ENCODE peak calls at places on chromosomes 2 and 18, in seven cellular contexts. K, J, U, Y, L, I and P are unnamed samples.
A peak's percentile ranks its signal among the peaks of the same experiment; 100 is the strongest.

GRCh38 chr2:196263181-196263747 is 91.9 kb upstream of the STK17B start:
- DNase-seq in K (no peak), J (no peak), U (peak; percentile 71), Y (peak; percentile 9), L (no peak), I (peak; percentile 39), P (no peak)

GRCh38 chr2:50672286-50672685 is 359.6 kb downstream of the NRXN1 start:
- DNase-seq in K (no peak), J (no peak), U (peak; percentile 36), Y (no peak), L (no peak), I (no peak), P (no peak)

GRCh38 chr2:62152000-62152399 is 43.9 kb upstream of the B3GNT2 start:
- DNase-seq in K (no peak), J (no peak), U (peak; percentile 79), Y (no peak), L (no peak), I (no peak), P (no peak)

GRCh38 chr2:55668956-55669355 is 24.7 kb downstream of the PNPT1 start:
- DNase-seq in K (no peak), J (no peak), U (no peak), Y (no peak), L (no peak), I (no peak), P (no peak)

GRCh38 chr2:133641497-133641896 is 73.2 kb upstream of the NCKAP5 start:
- DNase-seq in K (no peak), J (no peak), U (no peak), Y (peak; percentile 11), L (no peak), I (no peak), P (no peak)

GRCh38 chr2:37780097-37780676 is 108.7 kb upstream of the CDC42EP3 start:
- DNase-seq in K (no peak), J (no peak), U (peak; percentile 79), Y (no peak), L (no peak), I (no peak), P (no peak)

GRCh38 chr2:189999661-190000060 is 62.9 kb downstream of the MSTN start:
- DNase-seq in K (no peak), J (no peak), U (no peak), Y (no peak), L (no peak), I (no peak), P (no peak)

GRCh38 chr18:52903858-52904257 is 563.9 kb downstream of the DCC start:
- DNase-seq in K (peak; percentile 10), J (peak; percentile 77), U (no peak), Y (peak; percentile 69), L (peak; percentile 2), I (no peak), P (peak; percentile 35)

GRCh38 chr2:45964945-45965344 is 313.5 kb downstream of the PRKCE start:
- DNase-seq in K (no peak), J (no peak), U (no peak), Y (no peak), L (no peak), I (no peak), P (no peak)

GRCh38 chr2:211623096-211623495 is 915.5 kb downstream of the ERBB4 start:
- DNase-seq in K (no peak), J (no peak), U (no peak), Y (no peak), L (no peak), I (no peak), P (no peak)

GRCh38 chr2:196372811-196373664 is 201.7 kb upstream of the STK17B start:
- DNase-seq in K (no peak), J (no peak), U (peak; percentile 31), Y (peak; percentile 16), L (no peak), I (no peak), P (no peak)

GRCh38 chr2:119756837-119757236 is 2.9 kb upstream of the PTPN4 start:
- DNase-seq in K (peak; percentile 53), J (no peak), U (peak; percentile 94), Y (peak; percentile 19), L (no peak), I (no peak), P (peak; percentile 70)

GRCh38 chr18:74255022-74255658 is 36.6 kb downstream of the CYB5A start:
- DNase-seq in K (no peak), J (no peak), U (peak; percentile 62), Y (peak; percentile 16), L (no peak), I (no peak), P (no peak)

GRCh38 chr2:124018894-124019293 is 6.2 kb upstream of the CNTNAP5 start:
- DNase-seq in K (no peak), J (no peak), U (no peak), Y (no peak), L (no peak), I (no peak), P (no peak)

GRCh38 chr2:46229134-46230063 is 67.8 kb upstream of the EPAS1 start:
- DNase-seq in K (no peak), J (no peak), U (peak; percentile 90), Y (no peak), L (peak; percentile 53), I (no peak), P (no peak)

GRCh38 chr2:233075966-233076339 is 15.8 kb downstream of the INPP5D start:
- DNase-seq in K (no peak), J (no peak), U (no peak), Y (peak; percentile 47), L (no peak), I (no peak), P (no peak)

DNA sequence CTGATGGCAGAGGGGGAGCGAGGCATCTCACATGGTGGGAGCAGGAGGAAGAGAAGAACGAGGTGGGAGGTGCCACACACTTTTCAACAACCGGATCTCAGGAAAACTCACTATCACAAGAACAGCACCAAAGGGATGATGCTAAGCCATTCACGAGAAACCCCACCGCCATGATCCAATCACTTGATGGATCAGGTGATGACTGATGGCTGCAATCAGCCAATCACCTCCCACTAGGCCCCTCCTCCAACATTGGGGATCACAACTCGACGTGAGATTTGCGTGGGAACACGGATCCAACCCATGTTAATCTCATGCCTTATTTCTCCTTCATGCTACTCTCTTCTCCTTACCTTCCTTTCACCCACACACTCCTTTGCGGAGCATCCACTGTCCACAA is 143.6 kb downstream of the ANTXR1 start:
- DNase-seq in K (no peak), J (no peak), U (no peak), Y (no peak), L (no peak), I (no peak), P (peak; percentile 10)
- H3K4me1 ChIP-seq in K (peaks cover 49% of the 10 kb centered on the region), J (peaks cover 8% of the 10 kb centered on the region), U (peaks cover 11% of the 10 kb centered on the region), Y (peaks cover 20% of the 10 kb centered on the region), L (peaks cover 26% of the 10 kb centered on the region), I (no peaks in the 10 kb centered on the region), P (peaks cover 20% of the 10 kb centered on the region)

DNA sequence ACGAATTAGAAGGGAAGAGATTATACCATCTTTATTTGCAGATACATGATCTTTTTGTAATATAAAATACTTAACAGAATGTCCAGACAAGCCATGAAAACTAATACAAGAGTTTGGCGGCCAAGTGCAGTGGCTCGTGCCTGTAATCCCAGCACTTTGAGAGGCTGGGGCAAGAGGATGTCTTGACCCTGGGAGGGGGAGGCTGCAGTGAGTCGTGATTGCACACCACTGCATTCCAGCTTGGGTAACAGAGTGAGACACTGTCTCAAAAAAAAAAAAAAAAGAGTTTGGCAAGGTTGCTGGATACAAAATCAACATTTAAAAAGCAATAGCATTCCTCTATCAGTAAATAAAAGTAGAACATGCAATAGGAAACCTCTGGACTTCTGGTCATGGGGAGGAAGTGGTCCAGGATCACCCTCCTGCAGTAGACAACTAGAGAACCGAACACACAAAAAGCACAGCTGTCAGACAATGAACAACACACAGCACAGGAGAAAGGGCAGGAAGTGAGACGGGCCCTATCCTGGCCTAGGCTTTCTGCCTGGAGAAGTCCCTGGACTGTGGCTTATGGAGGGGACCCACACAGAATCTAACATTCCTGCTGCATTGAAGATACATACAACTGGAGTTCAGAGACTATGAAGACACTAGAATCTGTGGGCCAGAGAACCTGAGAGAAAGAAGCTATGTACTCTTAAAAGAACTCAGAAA is 118.9 kb upstream of the ARL4C start:
- DNase-seq in K (no peak), J (no peak), U (no peak), Y (no peak), L (no peak), I (no peak), P (no peak)
- H3K4me1 ChIP-seq in K (no peaks in the 10 kb centered on the region), J (no peaks in the 10 kb centered on the region), U (no peaks in the 10 kb centered on the region), Y (no peaks in the 10 kb centered on the region), L (no peaks in the 10 kb centered on the region), I (no peaks in the 10 kb centered on the region), P (no peaks in the 10 kb centered on the region)

DNA sequence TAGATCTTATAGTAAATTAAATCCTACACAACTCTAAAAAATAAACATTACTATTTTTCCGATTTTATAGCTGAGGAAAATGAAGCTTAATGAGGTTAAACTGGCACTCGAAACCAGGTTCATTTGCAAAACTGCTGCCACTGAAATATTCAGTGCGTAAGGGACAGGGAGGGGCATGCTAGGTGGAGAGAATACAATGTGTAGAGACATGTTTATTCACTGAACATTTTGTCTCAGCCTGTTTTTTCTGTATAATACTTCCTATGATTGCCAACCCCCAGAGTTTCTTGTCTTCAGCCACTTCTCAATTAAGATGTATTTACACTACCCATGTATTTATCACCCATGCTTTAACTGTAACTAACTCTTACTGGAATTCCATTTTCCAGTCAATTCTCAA is 31.6 kb upstream of the ZNF804A start:
- DNase-seq in K (no peak), J (no peak), U (no peak), Y (no peak), L (no peak), I (no peak), P (no peak)
- H3K4me1 ChIP-seq in K (no peaks in the 10 kb centered on the region), J (no peaks in the 10 kb centered on the region), U (no peaks in the 10 kb centered on the region), Y (no peaks in the 10 kb centered on the region), L (no peaks in the 10 kb centered on the region), I (no peaks in the 10 kb centered on the region), P (no peaks in the 10 kb centered on the region)

DNA sequence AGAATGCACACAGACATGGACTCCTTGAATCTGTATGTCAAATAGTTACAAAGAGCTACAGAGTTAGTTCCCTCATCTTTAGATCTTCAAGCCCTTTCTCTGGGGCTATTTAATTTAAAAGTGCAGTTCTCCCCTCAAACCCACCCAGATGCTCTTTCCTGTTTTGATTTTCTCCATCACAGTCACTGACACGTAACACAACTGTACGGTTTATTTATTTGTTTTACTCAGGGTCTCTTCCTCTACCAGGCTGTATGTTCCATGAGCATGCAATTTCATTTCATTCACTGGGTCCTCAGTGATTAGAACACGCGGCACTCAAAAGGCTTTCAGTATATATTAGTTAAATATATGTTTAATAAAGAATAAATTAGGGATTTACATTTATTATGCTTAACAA is 94.7 kb downstream of the DOCK10 start:
- DNase-seq in K (no peak), J (no peak), U (no peak), Y (no peak), L (no peak), I (no peak), P (no peak)
- H3K4me1 ChIP-seq in K (peaks cover 8% of the 10 kb centered on the region), J (no peaks in the 10 kb centered on the region), U (no peaks in the 10 kb centered on the region), Y (peaks cover 17% of the 10 kb centered on the region), L (peaks cover 4% of the 10 kb centered on the region), I (peaks cover 71% of the 10 kb centered on the region), P (no peaks in the 10 kb centered on the region)